ENCODE peak calls at places on chromosomes 3 and 15, in nine cellular contexts. One of them, this sample, is unnamed. For H3K4me1, the result is how much of the 10 kb centered on the place peaks cover.

GRCh38 chr15:37058316-37058985 is 41.9 kb downstream of the MEIS2 start:
- DNase-seq in adrenal gland: no peak
- DNase-seq in colonic mucosa: no peak
- DNase-seq in BE2C: no peak
- DNase-seq in cardiac muscle cell: no peak
- DNase-seq in GM23338: peak
- DNase-seq in right cardiac atrium: no peak
- DNase-seq in breast epithelium: no peak
- DNase-seq in heart right ventricle: no peak
- DNase-seq in this sample: no peak

GRCh38 chr15:46815765-46816164 is 901.5 kb upstream of the SEMA6D start:
- DNase-seq in heart right ventricle: peak
- DNase-seq in breast epithelium: no peak
- DNase-seq in BE2C: peak
- DNase-seq in colonic mucosa: no peak
- DNase-seq in cardiac muscle cell: no peak
- DNase-seq in right cardiac atrium: peak
- DNase-seq in adrenal gland: peak
- DNase-seq in GM23338: no peak
- DNase-seq in this sample: no peak

GRCh38 chr15:54462511-54462913 is 484.3 kb downstream of the UNC13C start:
- DNase-seq in breast epithelium: no peak
- DNase-seq in BE2C: no peak
- DNase-seq in heart right ventricle: no peak
- DNase-seq in adrenal gland: no peak
- DNase-seq in colonic mucosa: no peak
- DNase-seq in cardiac muscle cell: no peak
- DNase-seq in GM23338: no peak
- DNase-seq in right cardiac atrium: peak
- DNase-seq in this sample: no peak

GRCh38 chr15:81941479-81941878 is 104.3 kb downstream of the MEX3B start:
- DNase-seq in GM23338: no peak
- DNase-seq in right cardiac atrium: no peak
- DNase-seq in BE2C: no peak
- DNase-seq in adrenal gland: no peak
- DNase-seq in breast epithelium: no peak
- DNase-seq in cardiac muscle cell: no peak
- DNase-seq in heart right ventricle: no peak
- DNase-seq in colonic mucosa: no peak
- DNase-seq in this sample: no peak

GRCh38 chr15:90013503-90013937 is 12.4 kb downstream of the ZNF710 start:
- DNase-seq in BE2C: no peak
- DNase-seq in breast epithelium: no peak
- DNase-seq in adrenal gland: no peak
- DNase-seq in GM23338: no peak
- DNase-seq in right cardiac atrium: no peak
- DNase-seq in heart right ventricle: no peak
- DNase-seq in cardiac muscle cell: no peak
- DNase-seq in colonic mucosa: no peak
- DNase-seq in this sample: no peak

GRCh38 chr3:38649500-38650247 is at the start of gene SCN5A:
- DNase-seq in heart right ventricle: peak
- DNase-seq in adrenal gland: peak
- DNase-seq in colonic mucosa: peak
- DNase-seq in breast epithelium: no peak
- DNase-seq in right cardiac atrium: peak
- DNase-seq in BE2C: peak
- DNase-seq in cardiac muscle cell: peak
- DNase-seq in GM23338: peak
- DNase-seq in this sample: peak

GRCh38 chr15:46394463-46394862 is 759.6 kb downstream of the SQOR start:
- DNase-seq in cardiac muscle cell: no peak
- DNase-seq in colonic mucosa: no peak
- DNase-seq in BE2C: no peak
- DNase-seq in heart right ventricle: no peak
- DNase-seq in GM23338: peak
- DNase-seq in breast epithelium: no peak
- DNase-seq in adrenal gland: no peak
- DNase-seq in right cardiac atrium: no peak
- DNase-seq in this sample: no peak

GRCh38 chr3:52722491-52722890 is 16.6 kb downstream of the SPCS1 start:
- DNase-seq in adrenal gland: no peak
- DNase-seq in cardiac muscle cell: no peak
- DNase-seq in GM23338: no peak
- DNase-seq in colonic mucosa: no peak
- DNase-seq in BE2C: no peak
- DNase-seq in heart right ventricle: no peak
- DNase-seq in right cardiac atrium: no peak
- DNase-seq in breast epithelium: no peak
- DNase-seq in this sample: no peak

GRCh38 chr3:162353414-162353813 is 856.8 kb downstream of the OTOL1 start:
- DNase-seq in GM23338: no peak
- DNase-seq in colonic mucosa: no peak
- DNase-seq in cardiac muscle cell: no peak
- DNase-seq in BE2C: no peak
- DNase-seq in adrenal gland: no peak
- DNase-seq in heart right ventricle: no peak
- DNase-seq in right cardiac atrium: no peak
- DNase-seq in breast epithelium: no peak
- DNase-seq in this sample: no peak

GRCh38 chr3:56930706-56931105 is 129.0 kb upstream of the ARHGEF3 start:
- DNase-seq in adrenal gland: no peak
- DNase-seq in BE2C: no peak
- DNase-seq in right cardiac atrium: no peak
- DNase-seq in cardiac muscle cell: no peak
- DNase-seq in colonic mucosa: no peak
- DNase-seq in breast epithelium: no peak
- DNase-seq in heart right ventricle: no peak
- DNase-seq in GM23338: no peak
- DNase-seq in this sample: no peak

GRCh38 chr3:32583708-32584107 is 13.1 kb upstream of the DYNC1LI1 start:
- DNase-seq in colonic mucosa: no peak
- DNase-seq in right cardiac atrium: no peak
- DNase-seq in breast epithelium: no peak
- DNase-seq in cardiac muscle cell: no peak
- DNase-seq in heart right ventricle: no peak
- DNase-seq in GM23338: no peak
- DNase-seq in BE2C: no peak
- DNase-seq in adrenal gland: no peak
- DNase-seq in this sample: no peak

GRCh38 chr3:32575451-32575850 is 4.8 kb upstream of the DYNC1LI1 start:
- DNase-seq in adrenal gland: no peak
- DNase-seq in cardiac muscle cell: no peak
- DNase-seq in heart right ventricle: no peak
- DNase-seq in breast epithelium: no peak
- DNase-seq in colonic mucosa: no peak
- DNase-seq in right cardiac atrium: no peak
- DNase-seq in BE2C: no peak
- DNase-seq in GM23338: no peak
- DNase-seq in this sample: no peak

GRCh38 chr3:32577174-32577573 is 6.5 kb upstream of the DYNC1LI1 start:
- DNase-seq in heart right ventricle: no peak
- DNase-seq in colonic mucosa: no peak
- DNase-seq in right cardiac atrium: no peak
- DNase-seq in cardiac muscle cell: peak
- DNase-seq in BE2C: no peak
- DNase-seq in breast epithelium: no peak
- DNase-seq in adrenal gland: no peak
- DNase-seq in GM23338: no peak
- DNase-seq in this sample: no peak

GRCh38 chr3:32577621-32578556 is 7.2 kb upstream of the DYNC1LI1 start:
- DNase-seq in adrenal gland: no peak
- DNase-seq in BE2C: no peak
- DNase-seq in breast epithelium: no peak
- DNase-seq in right cardiac atrium: no peak
- DNase-seq in colonic mucosa: no peak
- DNase-seq in GM23338: no peak
- DNase-seq in cardiac muscle cell: peak
- DNase-seq in heart right ventricle: no peak
- DNase-seq in this sample: no peak
- H3K4me3 ChIP-seq in adrenal gland: peak
- H3K4me3 ChIP-seq in BE2C: no peak
- H3K4me3 ChIP-seq in breast epithelium: peak
- H3K4me3 ChIP-seq in right cardiac atrium: peak
- H3K4me3 ChIP-seq in colonic mucosa: no peak
- H3K4me3 ChIP-seq in GM23338: no peak
- H3K4me3 ChIP-seq in cardiac muscle cell: no peak
- H3K4me3 ChIP-seq in heart right ventricle: peak
- H3K4me3 ChIP-seq in this sample: no peak

GRCh38 chr3:42507751-42508335 is 5.4 kb downstream of the VIPR1 start:
- DNase-seq in BE2C: no peak
- DNase-seq in breast epithelium: peak
- DNase-seq in adrenal gland: no peak
- DNase-seq in GM23338: no peak
- DNase-seq in colonic mucosa: no peak
- DNase-seq in cardiac muscle cell: no peak
- DNase-seq in heart right ventricle: no peak
- DNase-seq in right cardiac atrium: no peak
- DNase-seq in this sample: no peak

GRCh38 chr3:42508562-42508961 is 6.1 kb downstream of the VIPR1 start:
- DNase-seq in colonic mucosa: no peak
- DNase-seq in breast epithelium: no peak
- DNase-seq in right cardiac atrium: no peak
- DNase-seq in adrenal gland: no peak
- DNase-seq in BE2C: no peak
- DNase-seq in heart right ventricle: no peak
- DNase-seq in cardiac muscle cell: no peak
- DNase-seq in GM23338: no peak
- DNase-seq in this sample: no peak

GRCh38 chr3:42509111-42509510 is 6.7 kb downstream of the VIPR1 start:
- DNase-seq in cardiac muscle cell: no peak
- DNase-seq in right cardiac atrium: no peak
- DNase-seq in adrenal gland: no peak
- DNase-seq in colonic mucosa: no peak
- DNase-seq in BE2C: no peak
- DNase-seq in heart right ventricle: no peak
- DNase-seq in GM23338: no peak
- DNase-seq in breast epithelium: peak
- DNase-seq in this sample: no peak

GRCh38 chr3:42505849-42506410 is 3.5 kb downstream of the VIPR1 start:
- DNase-seq in colonic mucosa: peak
- DNase-seq in GM23338: no peak
- DNase-seq in right cardiac atrium: no peak
- DNase-seq in cardiac muscle cell: no peak
- DNase-seq in BE2C: no peak
- DNase-seq in heart right ventricle: no peak
- DNase-seq in adrenal gland: peak
- DNase-seq in breast epithelium: peak
- DNase-seq in this sample: no peak

DNA sequence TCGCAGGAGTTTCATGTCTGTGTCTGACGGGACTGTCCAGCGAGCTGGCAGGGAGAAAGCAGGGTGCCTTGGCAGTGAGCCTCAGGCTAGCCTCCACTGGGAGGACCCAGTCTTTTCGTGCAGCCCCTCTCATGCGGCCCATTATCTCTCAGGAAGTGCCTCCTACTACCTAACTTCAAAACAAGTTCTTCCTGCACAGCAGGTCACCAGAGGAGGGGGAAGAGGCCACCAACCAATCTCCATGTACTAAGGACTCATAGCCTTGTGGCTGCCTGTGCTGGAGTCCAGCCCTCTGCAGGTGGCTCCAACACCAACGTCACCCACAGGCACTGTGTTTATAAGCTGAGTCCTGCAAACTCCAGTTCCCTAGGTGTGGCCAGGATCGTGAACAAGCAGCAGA is 4.8 kb downstream of the VIPR1 start:
- DNase-seq in breast epithelium: peak
- DNase-seq in GM23338: no peak
- DNase-seq in cardiac muscle cell: no peak
- DNase-seq in right cardiac atrium: no peak
- DNase-seq in BE2C: no peak
- DNase-seq in heart right ventricle: no peak
- DNase-seq in adrenal gland: no peak
- DNase-seq in colonic mucosa: peak
- DNase-seq in this sample: no peak
- H3K4me1 ChIP-seq in breast epithelium: under half
- H3K4me1 ChIP-seq in GM23338: under half
- H3K4me1 ChIP-seq in cardiac muscle cell: under half
- H3K4me1 ChIP-seq in right cardiac atrium: under half
- H3K4me1 ChIP-seq in BE2C: under half
- H3K4me1 ChIP-seq in heart right ventricle: under half
- H3K4me1 ChIP-seq in adrenal gland: under half
- H3K4me1 ChIP-seq in colonic mucosa: under half
- H3K4me1 ChIP-seq in this sample: under half

GRCh38 chr3:49199244-49199899 is 28.0 kb downstream of the KLHDC8B start:
- DNase-seq in BE2C: no peak
- DNase-seq in breast epithelium: peak
- DNase-seq in GM23338: peak
- DNase-seq in colonic mucosa: peak
- DNase-seq in cardiac muscle cell: peak
- DNase-seq in heart right ventricle: peak
- DNase-seq in adrenal gland: peak
- DNase-seq in right cardiac atrium: peak
- DNase-seq in this sample: peak
- H3K4me3 ChIP-seq in BE2C: no peak
- H3K4me3 ChIP-seq in breast epithelium: peak
- H3K4me3 ChIP-seq in GM23338: peak
- H3K4me3 ChIP-seq in colonic mucosa: peak
- H3K4me3 ChIP-seq in cardiac muscle cell: no peak
- H3K4me3 ChIP-seq in heart right ventricle: peak
- H3K4me3 ChIP-seq in adrenal gland: peak
- H3K4me3 ChIP-seq in right cardiac atrium: peak
- H3K4me3 ChIP-seq in this sample: no peak

GRCh38 chr3:155129396-155129795 is 49.3 kb downstream of the MME start:
- DNase-seq in breast epithelium: no peak
- DNase-seq in BE2C: no peak
- DNase-seq in adrenal gland: no peak
- DNase-seq in cardiac muscle cell: no peak
- DNase-seq in heart right ventricle: no peak
- DNase-seq in GM23338: no peak
- DNase-seq in colonic mucosa: no peak
- DNase-seq in right cardiac atrium: no peak
- DNase-seq in this sample: no peak

GRCh38 chr3:155135003-155135402 is 54.9 kb downstream of the MME start:
- DNase-seq in GM23338: no peak
- DNase-seq in heart right ventricle: no peak
- DNase-seq in cardiac muscle cell: no peak
- DNase-seq in breast epithelium: no peak
- DNase-seq in adrenal gland: no peak
- DNase-seq in colonic mucosa: no peak
- DNase-seq in BE2C: no peak
- DNase-seq in right cardiac atrium: no peak
- DNase-seq in this sample: no peak

GRCh38 chr3:155130001-155130400 is 49.9 kb downstream of the MME start:
- DNase-seq in adrenal gland: no peak
- DNase-seq in heart right ventricle: no peak
- DNase-seq in right cardiac atrium: no peak
- DNase-seq in BE2C: no peak
- DNase-seq in breast epithelium: no peak
- DNase-seq in cardiac muscle cell: no peak
- DNase-seq in colonic mucosa: no peak
- DNase-seq in GM23338: no peak
- DNase-seq in this sample: no peak

DNA sequence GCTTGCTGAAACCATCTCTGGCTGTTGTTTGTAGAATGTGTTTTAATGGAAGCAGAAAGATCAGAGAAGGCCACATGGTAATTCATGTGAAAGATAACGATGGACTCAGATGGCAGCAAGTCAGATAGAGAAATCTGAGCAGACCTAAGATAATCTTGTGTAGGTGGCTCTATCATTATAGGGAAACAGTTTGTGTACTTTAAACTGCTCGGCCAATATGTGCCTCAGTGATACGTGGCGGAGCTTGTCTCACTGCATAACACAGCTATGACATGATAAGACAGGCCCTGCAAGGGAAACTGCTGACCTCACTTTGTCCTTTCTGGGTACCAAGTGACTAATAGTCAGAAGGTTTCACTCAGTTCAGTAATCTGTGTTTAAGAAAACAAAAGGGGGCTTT is 51.0 kb downstream of the MME start:
- DNase-seq in cardiac muscle cell: peak
- DNase-seq in adrenal gland: no peak
- DNase-seq in BE2C: no peak
- DNase-seq in heart right ventricle: no peak
- DNase-seq in colonic mucosa: no peak
- DNase-seq in GM23338: no peak
- DNase-seq in right cardiac atrium: no peak
- DNase-seq in breast epithelium: no peak
- DNase-seq in this sample: no peak
- H3K4me1 ChIP-seq in cardiac muscle cell: under half
- H3K4me1 ChIP-seq in adrenal gland: under half
- H3K4me1 ChIP-seq in BE2C: under half
- H3K4me1 ChIP-seq in heart right ventricle: under half
- H3K4me1 ChIP-seq in colonic mucosa: under half
- H3K4me1 ChIP-seq in GM23338: under half
- H3K4me1 ChIP-seq in right cardiac atrium: under half
- H3K4me1 ChIP-seq in breast epithelium: under half
- H3K4me1 ChIP-seq in this sample: under half